ENCODE peak calls at places on chromosomes 3 and 15, in five cellular contexts. C is NCI-H774, X is substantia nigra, N is astrocyte of the spinal cord, Y is left cardiac atrium. J is an unnamed sample.

GRCh38 chr3:158313344-158313927 is 203.5 kb downstream of the RSRC1 start:
- DNase-seq in N (peak), Y (no peak), C (no peak), X (no peak), J (no peak)

GRCh38 chr3:49723301-49723630 is 485 bp downstream of the GMPPB start:
- DNase-seq in Y (peak), N (peak), C (peak), X (peak), J (peak)

GRCh38 chr3:134852893-134853351 is 57.9 kb downstream of the EPHB1 start:
- DNase-seq in C (no peak), Y (no peak), X (no peak), N (no peak), J (no peak)

GRCh38 chr3:196431193-196432136 is 762 bp downstream of the UBXN7 start:
- DNase-seq in C (no peak), X (peak), N (peak), Y (peak), J (peak)

GRCh38 chr3:116256843-116257485 is 188.3 kb downstream of the LSAMP start:
- DNase-seq in Y (no peak), N (no peak), X (no peak), C (no peak), J (no peak)

GRCh38 chr3:37375184-37376120 is 201.1 kb upstream of the LRRFIP2 start:
- DNase-seq in Y (no peak), X (no peak), C (no peak), N (no peak), J (no peak)

GRCh38 chr3:194671900-194672808 is at the start of gene LSG1:
- DNase-seq in N (peak), X (peak), C (peak), Y (peak), J (peak)

GRCh38 chr3:43288366-43288765 is 2.0 kb downstream of the SNRK start:
- DNase-seq in C (no peak), Y (no peak), N (peak), X (no peak), J (no peak)

GRCh38 chr15:100078511-100079220 is 263.1 kb downstream of the ADAMTS17 start:
- DNase-seq in N (peak), C (no peak), Y (no peak), X (no peak), J (no peak)

GRCh38 chr3:50165388-50166308 is 10.5 kb downstream of the SEMA3F start:
- DNase-seq in Y (peak), X (peak), C (no peak), N (peak), J (peak)

GRCh38 chr3:187935623-187936156 is 190.4 kb upstream of the BCL6 start:
- DNase-seq in N (no peak), Y (no peak), C (no peak), X (no peak), J (peak)

GRCh38 chr3:42019144-42019952 is 57.4 kb upstream of the ULK4 start:
- DNase-seq in C (no peak), Y (no peak), X (no peak), N (no peak), J (no peak)

GRCh38 chr3:130480736-130481135 is 36.2 kb upstream of the COL6A6 start:
- DNase-seq in Y (peak), X (no peak), C (no peak), N (peak), J (peak)

GRCh38 chr3:126212629-126213375 is 32.4 kb upstream of the ALDH1L1 start:
- DNase-seq in X (peak), Y (peak), N (peak), C (no peak), J (peak)

GRCh38 chr3:15681668-15682067 is 80.1 kb downstream of the BTD start:
- DNase-seq in N (no peak), X (no peak), C (no peak), Y (no peak), J (no peak)

GRCh38 chr3:135560847-135561246 is 404.7 kb upstream of the PPP2R3A start:
- DNase-seq in X (no peak), Y (no peak), N (no peak), C (no peak), J (no peak)

GRCh38 chr3:11145888-11146287 is 8.4 kb upstream of the HRH1 start:
- DNase-seq in C (no peak), N (peak), X (no peak), Y (no peak), J (no peak)

J was measured in right cardiac atrium.